ENCODE peak calls at places on chromosome 18, in ten cellular contexts. O is tibial artery, G is cardiac muscle cell, H is kidney epithelial cell, K is AG04449, T is neural crest cell, D is brain microvascular endothelial cell, V is H9, S is astrocyte of the spinal cord, W is IMR-90. C is an unnamed sample.

GRCh38 chr18:21496277-21496835 is 104.1 kb downstream of the ESCO1 start:
- DNase-seq in O (no peak), G (no peak), H (no peak), K (no peak), T (no peak), D (no peak), V (no peak), S (no peak), W (no peak), C (no peak)

GRCh38 chr18:42289526-42289925 is 334.5 kb downstream of the PIK3C3 start:
- DNase-seq in O (no peak), G (no peak), H (no peak), K (no peak), T (no peak), D (no peak), V (no peak), S (no peak), W (no peak), C (no peak)

GRCh38 chr18:3246636-3247242 is 862 bp upstream of the MYL12A start:
- DNase-seq in O (peak), G (no peak), H (no peak), K (no peak), T (no peak), D (no peak), V (no peak), S (no peak), W (no peak), C (no peak)

GRCh38 chr18:42341423-42341822 is 386.4 kb downstream of the PIK3C3 start:
- DNase-seq in O (no peak), G (no peak), H (no peak), K (no peak), T (no peak), D (no peak), V (no peak), S (no peak), W (no peak), C (no peak)

GRCh38 chr18:38751897-38752296 is 1186.3 kb upstream of the CELF4 start:
- DNase-seq in O (no peak), G (peak), H (peak), K (no peak), T (no peak), D (no peak), V (no peak), S (no peak), W (no peak), C (no peak)

GRCh38 chr18:6194640-6195039 is 220.1 kb downstream of the L3MBTL4 start:
- DNase-seq in O (no peak), G (no peak), H (no peak), K (no peak), T (no peak), D (no peak), V (no peak), S (no peak), W (no peak), C (no peak)

GRCh38 chr18:63505566-63506335 is 29.0 kb downstream of the SERPINB5 start:
- DNase-seq in O (no peak), G (peak), H (no peak), K (no peak), T (no peak), D (peak), V (peak), S (no peak), W (peak), C (peak)

GRCh38 chr18:28736223-28736622 is 559.3 kb upstream of the CDH2 start:
- DNase-seq in O (no peak), G (no peak), H (no peak), K (no peak), T (no peak), D (no peak), V (no peak), S (no peak), W (no peak), C (no peak)

GRCh38 chr18:44411971-44412370 is 268.7 kb upstream of the SETBP1 start:
- DNase-seq in O (no peak), G (no peak), H (no peak), K (no peak), T (no peak), D (no peak), V (no peak), S (no peak), W (no peak), C (no peak)

GRCh38 chr18:59279193-59279592 is 5.9 kb upstream of the RAX start:
- DNase-seq in O (no peak), G (no peak), H (no peak), K (no peak), T (no peak), D (no peak), V (no peak), S (no peak), W (no peak), C (no peak)

GRCh38 chr18:47986724-47987455 is 56.4 kb upstream of the SMAD2 start:
- DNase-seq in O (no peak), G (no peak), H (no peak), K (no peak), T (no peak), D (no peak), V (no peak), S (no peak), W (no peak), C (no peak)

GRCh38 chr18:62281684-62282083 is 43.4 kb upstream of the TNFRSF11A start:
- DNase-seq in O (no peak), G (no peak), H (peak), K (peak), T (no peak), D (peak), V (no peak), S (peak), W (peak), C (no peak)

GRCh38 chr18:9115984-9116383 is 13.5 kb downstream of the NDUFV2 start:
- DNase-seq in O (no peak), G (no peak), H (no peak), K (no peak), T (no peak), D (no peak), V (no peak), S (no peak), W (no peak), C (no peak)

GRCh38 chr18:42576141-42576540 is 539.3 kb downstream of the RIT2 start:
- DNase-seq in O (no peak), G (no peak), H (no peak), K (no peak), T (no peak), D (no peak), V (no peak), S (no peak), W (no peak), C (no peak)

GRCh38 chr18:80132196-80132812 is 23.2 kb downstream of the ADNP2 start:
- DNase-seq in O (no peak), G (no peak), H (no peak), K (no peak), T (no peak), D (no peak), V (no peak), S (no peak), W (no peak), C (no peak)
- TF ChIP-seq CTCF in O (no peak), G (no peak), H (no peak), K (no peak), T (no peak), D (no peak), V (no peak), S (no peak), W (no peak), C (no peak)

GRCh38 chr18:31702449-31702848 is 18.1 kb upstream of the B4GALT6 start:
- DNase-seq in O (no peak), G (no peak), H (no peak), K (no peak), T (no peak), D (no peak), V (no peak), S (no peak), W (no peak), C (no peak)

GRCh38 chr18:31695989-31696388 is 11.6 kb upstream of the B4GALT6 start:
- DNase-seq in O (no peak), G (no peak), H (no peak), K (no peak), T (no peak), D (no peak), V (no peak), S (no peak), W (no peak), C (no peak)

GRCh38 chr18:31701752-31702151 is 17.4 kb upstream of the B4GALT6 start:
- DNase-seq in O (no peak), G (no peak), H (no peak), K (no peak), T (no peak), D (no peak), V (no peak), S (no peak), W (no peak), C (no peak)

GRCh38 chr18:31697351-31698298 is 13.2 kb upstream of the B4GALT6 start:
- DNase-seq in O (no peak), G (no peak), H (no peak), K (no peak), T (no peak), D (no peak), V (no peak), S (no peak), W (no peak), C (no peak)

DNA sequence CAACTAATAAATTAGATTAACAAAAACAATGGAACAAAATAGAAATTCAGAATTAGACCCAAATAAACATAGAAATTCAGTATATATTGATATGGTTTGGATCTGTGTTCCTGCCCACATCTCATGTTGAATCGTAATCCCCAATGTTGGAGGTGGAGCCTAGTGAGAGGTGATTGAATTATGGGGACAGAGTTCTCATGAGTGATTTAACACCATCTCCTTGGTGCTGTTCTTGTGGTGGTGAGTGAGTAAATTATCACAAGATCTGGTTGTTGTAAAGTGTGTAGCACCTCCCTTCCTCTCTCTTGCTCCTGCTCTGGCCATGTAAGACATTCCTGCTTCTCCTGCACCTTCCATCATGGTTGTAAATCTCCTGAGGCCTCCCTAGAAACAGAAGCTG is 16.6 kb upstream of the B4GALT6 start:
- DNase-seq in O (no peak), G (no peak), H (no peak), K (no peak), T (no peak), D (no peak), V (no peak), S (no peak), W (no peak), C (no peak)
- TF ChIP-seq CTCF in O (no peak), G (no peak), H (no peak), K (no peak), T (no peak), D (no peak), V (no peak), S (no peak), W (no peak), C (no peak)

GRCh38 chr18:76384861-76385680 is 110.0 kb downstream of the ZNF516 start:
- DNase-seq in O (no peak), G (no peak), H (no peak), K (no peak), T (no peak), D (no peak), V (no peak), S (no peak), W (no peak), C (no peak)
- TF ChIP-seq CTCF in O (no peak), G (no peak), H (no peak), K (no peak), T (no peak), D (no peak), V (no peak), S (no peak), W (no peak), C (no peak)

DNA sequence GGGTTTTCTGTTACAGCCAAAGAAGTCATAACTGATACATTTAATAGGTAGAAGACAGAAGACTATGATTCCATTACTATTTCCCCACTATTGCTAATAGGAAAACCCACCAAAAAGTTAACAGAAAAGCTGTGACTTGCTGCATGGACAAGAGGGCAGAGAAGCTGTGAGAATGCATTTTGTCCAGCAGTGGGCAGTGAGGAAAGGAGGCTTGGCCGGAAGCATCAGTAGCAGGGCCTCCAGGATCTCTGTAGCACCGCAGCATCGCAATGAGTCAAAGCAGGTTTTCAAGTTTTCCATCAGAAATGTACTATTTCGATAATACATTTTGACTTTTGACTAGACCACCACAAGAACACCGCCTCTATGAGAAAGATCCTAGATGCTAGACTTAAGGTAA is 24.9 kb downstream of the MYO5B start:
- DNase-seq in O (no peak), G (no peak), H (no peak), K (no peak), T (no peak), D (no peak), V (no peak), S (no peak), W (no peak), C (no peak)
- TF ChIP-seq CTCF in O (no peak), G (no peak), H (peak), K (no peak), T (no peak), D (no peak), V (no peak), S (no peak), W (no peak), C (no peak)

GRCh38 chr18:51946946-51947345 is 393.1 kb upstream of the DCC start:
- DNase-seq in O (no peak), G (no peak), H (no peak), K (no peak), T (no peak), D (no peak), V (no peak), S (no peak), W (no peak), C (no peak)
- TF ChIP-seq CTCF in O (no peak), G (no peak), H (no peak), K (no peak), T (no peak), D (no peak), V (no peak), S (no peak), W (no peak), C (no peak)

DNA sequence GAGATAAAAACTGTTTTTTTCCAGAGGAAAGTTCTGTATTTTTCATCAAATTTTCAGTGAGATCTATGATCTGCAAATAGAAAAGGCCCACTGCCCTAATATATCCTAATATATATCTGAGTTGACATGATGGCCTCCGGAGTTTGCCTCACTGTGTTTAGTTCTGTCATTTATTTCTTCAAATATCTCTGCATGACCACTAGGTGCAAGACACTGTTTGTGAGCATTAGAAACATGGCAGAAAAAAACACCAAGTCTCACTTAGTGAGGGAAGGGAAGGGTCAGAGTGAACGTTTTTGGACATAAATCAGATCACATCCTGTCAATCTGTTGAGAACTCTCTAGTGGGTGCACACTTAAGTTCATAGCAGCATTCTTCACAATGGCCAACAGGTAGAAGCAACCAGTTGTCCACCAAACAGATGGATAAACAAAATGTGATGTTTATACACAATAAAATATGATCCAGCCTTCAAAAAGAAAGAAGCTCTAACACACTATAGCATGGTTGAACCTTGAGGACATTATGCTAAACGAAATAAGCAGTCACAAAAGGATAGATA is 53.4 kb downstream of the SPIRE1 start:
- DNase-seq in O (no peak), G (no peak), H (no peak), K (no peak), T (no peak), D (no peak), V (no peak), S (no peak), W (no peak), C (no peak)
- TF ChIP-seq CTCF in O (no peak), G (peak), H (peak), K (no peak), T (peak), D (peak), V (peak), S (peak), W (peak), C (peak)

DNA sequence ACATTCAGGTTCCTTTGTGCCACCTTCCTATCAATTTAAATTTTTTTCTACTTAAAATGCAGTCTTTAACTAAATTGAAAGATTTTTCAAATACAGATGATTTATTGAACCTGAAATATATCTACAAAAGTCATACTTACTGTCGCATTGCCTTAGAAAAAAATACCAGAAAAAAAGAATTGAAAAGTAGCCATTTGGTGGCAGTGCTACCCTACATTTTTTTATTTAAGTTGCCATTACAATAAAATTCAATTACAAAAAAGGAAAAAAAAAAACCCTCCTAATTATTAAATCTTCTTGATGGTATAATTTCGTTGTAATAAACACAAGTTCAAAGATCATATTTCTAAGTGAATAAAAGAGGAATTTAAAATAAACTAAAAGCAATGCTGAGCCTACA is 43.4 kb downstream of the DSC3 start:
- DNase-seq in O (no peak), G (no peak), H (no peak), K (no peak), T (no peak), D (no peak), V (no peak), S (peak), W (no peak), C (no peak)
- TF ChIP-seq CTCF in O (no peak), G (no peak), H (no peak), K (no peak), T (peak), D (no peak), V (no peak), S (no peak), W (peak), C (no peak)

DNA sequence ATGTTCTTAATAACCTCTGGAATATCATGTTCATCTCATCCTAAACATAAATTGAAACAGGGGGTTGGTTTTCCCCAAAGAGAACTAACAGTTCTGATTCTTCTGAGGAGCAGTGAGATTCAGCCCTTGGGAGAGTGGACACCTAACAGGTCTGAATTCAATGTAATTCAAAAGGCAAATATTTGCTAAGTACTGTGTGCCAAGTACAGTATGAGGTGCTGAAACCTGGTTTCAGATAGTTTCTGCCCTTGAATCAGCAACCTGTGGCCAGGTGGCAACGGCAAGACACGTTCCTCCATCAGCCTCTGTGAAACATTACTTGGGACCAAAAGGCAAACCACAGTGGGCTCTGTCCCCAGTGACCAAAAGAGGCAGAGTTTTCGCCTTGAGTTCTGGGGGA is 1.3 kb downstream of the LRRC30 start:
- DNase-seq in O (no peak), G (no peak), H (no peak), K (no peak), T (no peak), D (no peak), V (no peak), S (no peak), W (no peak), C (no peak)
- TF ChIP-seq CTCF in O (no peak), G (no peak), H (no peak), K (no peak), T (no peak), D (no peak), V (no peak), S (no peak), W (no peak), C (no peak)

GRCh38 chr18:77407733-77408132 is 158.1 kb downstream of the GALR1 start:
- DNase-seq in O (no peak), G (no peak), H (no peak), K (no peak), T (no peak), D (no peak), V (no peak), S (no peak), W (no peak), C (no peak)
- TF ChIP-seq CTCF in O (no peak), G (no peak), H (no peak), K (no peak), T (no peak), D (no peak), V (peak), S (no peak), W (no peak), C (no peak)

GRCh38 chr18:910247-910646 is 5.6 kb downstream of the ADCYAP1 start:
- DNase-seq in O (no peak), G (no peak), H (no peak), K (no peak), T (no peak), D (no peak), V (no peak), S (no peak), W (no peak), C (no peak)

GRCh38 chr18:911025-911424 is 6.4 kb downstream of the ADCYAP1 start:
- DNase-seq in O (no peak), G (no peak), H (no peak), K (no peak), T (no peak), D (no peak), V (no peak), S (no peak), W (no peak), C (no peak)

GRCh38 chr18:907171-907879 is 2.7 kb downstream of the ADCYAP1 start:
- DNase-seq in O (no peak), G (peak), H (no peak), K (no peak), T (no peak), D (no peak), V (peak), S (no peak), W (no peak), C (peak)

GRCh38 chr18:907880-908512 is 3.3 kb downstream of the ADCYAP1 start:
- DNase-seq in O (no peak), G (no peak), H (no peak), K (no peak), T (no peak), D (no peak), V (peak), S (no peak), W (no peak), C (peak)

GRCh38 chr18:908631-909621 is 4.3 kb downstream of the ADCYAP1 start:
- DNase-seq in O (no peak), G (no peak), H (no peak), K (no peak), T (no peak), D (no peak), V (peak), S (no peak), W (no peak), C (peak)
- TF ChIP-seq CTCF in O (no peak), G (no peak), H (no peak), K (no peak), T (no peak), D (no peak), V (no peak), S (no peak), W (no peak), C (no peak)

C was measured in glutamatergic neuron.